ENCODE peak calls at places on chromosomes 16 and 17, in seven cellular contexts. One of them, this sample, is unnamed.

GRCh38 chr17:10875984-10876555 is 38.2 kb upstream of the PIRT start:
- DNase-seq in A673: peak
- DNase-seq in PC-3: peak
- DNase-seq in neural progenitor cell: peak
- DNase-seq in GM12865: peak
- DNase-seq in mucosa of descending colon: peak
- DNase-seq in fibroblast of villous mesenchyme: peak
- DNase-seq in this sample: peak

GRCh38 chr16:1160773-1161348 is 8.0 kb downstream of the CACNA1H start:
- DNase-seq in A673: no peak
- DNase-seq in PC-3: no peak
- DNase-seq in neural progenitor cell: no peak
- DNase-seq in GM12865: no peak
- DNase-seq in mucosa of descending colon: no peak
- DNase-seq in fibroblast of villous mesenchyme: no peak
- DNase-seq in this sample: no peak

GRCh38 chr17:75996665-75997590 is 3.7 kb upstream of the CDK3 start:
- DNase-seq in A673: peak
- DNase-seq in PC-3: peak
- DNase-seq in neural progenitor cell: no peak
- DNase-seq in GM12865: peak
- DNase-seq in mucosa of descending colon: peak
- DNase-seq in fibroblast of villous mesenchyme: peak
- DNase-seq in this sample: peak

GRCh38 chr17:30922235-30922993 is 669 bp downstream of the ADAP2 start:
- DNase-seq in A673: no peak
- DNase-seq in PC-3: no peak
- DNase-seq in neural progenitor cell: peak
- DNase-seq in GM12865: no peak
- DNase-seq in mucosa of descending colon: peak
- DNase-seq in fibroblast of villous mesenchyme: no peak
- DNase-seq in this sample: no peak

GRCh38 chr16:4298761-4299522 is 16.9 kb upstream of the GLIS2 start:
- DNase-seq in A673: peak
- DNase-seq in PC-3: peak
- DNase-seq in neural progenitor cell: peak
- DNase-seq in GM12865: no peak
- DNase-seq in mucosa of descending colon: peak
- DNase-seq in fibroblast of villous mesenchyme: peak
- DNase-seq in this sample: peak

GRCh38 chr17:1998426-1998784 is 26.7 kb downstream of the RTN4RL1 start:
- DNase-seq in A673: no peak
- DNase-seq in PC-3: peak
- DNase-seq in neural progenitor cell: peak
- DNase-seq in GM12865: no peak
- DNase-seq in mucosa of descending colon: peak
- DNase-seq in fibroblast of villous mesenchyme: no peak
- DNase-seq in this sample: no peak

GRCh38 chr17:81371910-81372760 is 23.1 kb upstream of the BAHCC1 start:
- DNase-seq in A673: no peak
- DNase-seq in PC-3: peak
- DNase-seq in neural progenitor cell: peak
- DNase-seq in GM12865: no peak
- DNase-seq in mucosa of descending colon: peak
- DNase-seq in fibroblast of villous mesenchyme: peak
- DNase-seq in this sample: peak

GRCh38 chr16:35210681-35211433 is 1751.4 kb downstream of the TP53TG3F start:
- DNase-seq in A673: no peak
- DNase-seq in PC-3: no peak
- DNase-seq in neural progenitor cell: no peak
- DNase-seq in GM12865: no peak
- DNase-seq in mucosa of descending colon: no peak
- DNase-seq in fibroblast of villous mesenchyme: no peak
- DNase-seq in this sample: no peak

GRCh38 chr16:84699712-84700517 is at the start of gene USP10:
- DNase-seq in A673: peak
- DNase-seq in PC-3: peak
- DNase-seq in neural progenitor cell: peak
- DNase-seq in GM12865: peak
- DNase-seq in mucosa of descending colon: peak
- DNase-seq in fibroblast of villous mesenchyme: peak
- DNase-seq in this sample: peak

GRCh38 chr17:546456-546855 is 168.2 kb downstream of the VPS53 start:
- DNase-seq in A673: no peak
- DNase-seq in PC-3: no peak
- DNase-seq in neural progenitor cell: no peak
- DNase-seq in GM12865: no peak
- DNase-seq in mucosa of descending colon: no peak
- DNase-seq in fibroblast of villous mesenchyme: no peak
- DNase-seq in this sample: no peak

GRCh38 chr17:4708436-4708835 is 2.0 kb upstream of the ARRB2 start:
- DNase-seq in A673: peak
- DNase-seq in PC-3: peak
- DNase-seq in neural progenitor cell: peak
- DNase-seq in GM12865: peak
- DNase-seq in mucosa of descending colon: no peak
- DNase-seq in fibroblast of villous mesenchyme: no peak
- DNase-seq in this sample: no peak

GRCh38 chr17:4709794-4710692 is at the start of gene ARRB2:
- DNase-seq in A673: peak
- DNase-seq in PC-3: peak
- DNase-seq in neural progenitor cell: peak
- DNase-seq in GM12865: peak
- DNase-seq in mucosa of descending colon: peak
- DNase-seq in fibroblast of villous mesenchyme: peak
- DNase-seq in this sample: peak

GRCh38 chr17:4706121-4706520 is 2.2 kb upstream of the PELP1 start:
- DNase-seq in A673: no peak
- DNase-seq in PC-3: peak
- DNase-seq in neural progenitor cell: no peak
- DNase-seq in GM12865: no peak
- DNase-seq in mucosa of descending colon: no peak
- DNase-seq in fibroblast of villous mesenchyme: no peak
- DNase-seq in this sample: no peak

GRCh38 chr17:4703330-4703691 is 626 bp downstream of the PELP1 start:
- DNase-seq in A673: no peak
- DNase-seq in PC-3: no peak
- DNase-seq in neural progenitor cell: no peak
- DNase-seq in GM12865: no peak
- DNase-seq in mucosa of descending colon: no peak
- DNase-seq in fibroblast of villous mesenchyme: no peak
- DNase-seq in this sample: no peak

DNA sequence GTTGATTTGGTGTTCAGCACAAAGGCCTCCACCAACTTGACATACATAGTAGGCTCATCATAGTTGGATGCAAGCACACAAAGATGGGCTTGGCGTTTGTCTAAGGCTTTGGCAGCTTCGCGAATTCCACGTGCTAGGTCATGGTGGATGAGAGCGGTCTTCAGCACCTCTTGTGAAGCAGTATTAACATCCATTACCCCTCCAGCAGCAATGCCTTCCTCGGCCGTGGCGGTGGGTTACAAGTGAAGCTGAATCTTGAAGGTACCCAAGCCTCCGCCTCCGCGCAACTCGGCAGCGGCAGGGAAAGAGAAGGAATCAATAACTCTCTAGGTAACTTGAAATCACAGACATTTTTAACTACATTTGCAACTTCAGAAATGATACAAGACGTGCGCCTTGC is 1.1 kb upstream of the PELP1 start:
- DNase-seq in A673: no peak
- DNase-seq in PC-3: no peak
- DNase-seq in neural progenitor cell: no peak
- DNase-seq in GM12865: no peak
- DNase-seq in mucosa of descending colon: no peak
- DNase-seq in fibroblast of villous mesenchyme: no peak
- DNase-seq in this sample: no peak
- H3K4me3 ChIP-seq in A673: peak
- H3K4me3 ChIP-seq in PC-3: peak
- H3K4me3 ChIP-seq in neural progenitor cell: peak
- H3K4me3 ChIP-seq in GM12865: peak
- H3K4me3 ChIP-seq in mucosa of descending colon: no peak
- H3K4me3 ChIP-seq in fibroblast of villous mesenchyme: no peak
- H3K4me3 ChIP-seq in this sample: no peak

DNA sequence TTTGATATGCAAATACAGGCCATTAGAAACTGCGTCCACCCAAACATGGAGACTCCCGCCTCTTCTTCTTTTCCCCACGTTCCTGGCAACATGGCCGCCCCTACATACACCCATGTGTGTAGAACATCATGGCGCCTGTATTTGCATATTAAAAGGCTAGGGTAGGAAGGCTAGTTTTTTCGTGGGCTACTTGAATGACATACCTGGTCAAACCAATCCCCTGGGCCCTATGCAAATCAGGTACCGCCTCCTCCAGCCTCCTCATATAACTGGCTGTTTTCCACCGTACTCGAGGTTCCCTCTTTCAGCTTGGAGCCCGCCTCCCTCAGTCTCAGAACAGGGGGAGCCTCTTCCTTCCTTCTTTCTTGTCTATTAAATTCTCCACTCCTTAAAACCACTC is 840 bp upstream of the CD300LB start:
- DNase-seq in A673: peak
- DNase-seq in PC-3: no peak
- DNase-seq in neural progenitor cell: no peak
- DNase-seq in GM12865: peak
- DNase-seq in mucosa of descending colon: no peak
- DNase-seq in fibroblast of villous mesenchyme: no peak
- DNase-seq in this sample: no peak
- TF ChIP-seq CTCF in A673: no peak
- TF ChIP-seq CTCF in PC-3: no peak
- TF ChIP-seq CTCF in neural progenitor cell: no peak
- TF ChIP-seq CTCF in GM12865: no peak
- TF ChIP-seq CTCF in mucosa of descending colon: no peak
- TF ChIP-seq CTCF in fibroblast of villous mesenchyme: no peak
- TF ChIP-seq CTCF in this sample: no peak

DNA sequence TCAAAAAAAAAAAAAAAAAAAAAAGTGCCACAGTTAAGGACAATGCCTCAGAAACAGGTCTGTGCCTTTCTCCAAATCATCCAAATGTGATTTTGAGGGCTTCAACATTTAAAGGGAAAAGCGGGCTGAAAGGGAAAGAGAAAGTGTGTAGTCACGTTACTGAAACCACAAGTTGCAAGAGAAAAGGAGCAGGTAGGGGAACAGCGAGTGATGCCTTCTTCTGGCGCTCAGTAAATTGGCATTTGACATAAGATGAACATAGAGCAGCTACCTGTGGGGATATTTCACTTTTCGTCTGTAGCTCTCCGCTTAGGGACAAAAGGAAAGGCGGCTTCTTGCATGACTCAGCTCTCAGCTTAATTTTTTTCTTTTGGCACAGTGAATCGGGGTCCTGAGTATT is 11.1 kb downstream of the CMTM2 start:
- DNase-seq in A673: no peak
- DNase-seq in PC-3: no peak
- DNase-seq in neural progenitor cell: no peak
- DNase-seq in GM12865: peak
- DNase-seq in mucosa of descending colon: no peak
- DNase-seq in fibroblast of villous mesenchyme: no peak
- DNase-seq in this sample: no peak
- H3K4me3 ChIP-seq in A673: no peak
- H3K4me3 ChIP-seq in PC-3: no peak
- H3K4me3 ChIP-seq in neural progenitor cell: no peak
- H3K4me3 ChIP-seq in GM12865: no peak
- H3K4me3 ChIP-seq in mucosa of descending colon: no peak
- H3K4me3 ChIP-seq in fibroblast of villous mesenchyme: no peak
- H3K4me3 ChIP-seq in this sample: no peak

GRCh38 chr16:3020247-3020603 is at the start of gene TNFRSF12A:
- DNase-seq in A673: peak
- DNase-seq in PC-3: peak
- DNase-seq in neural progenitor cell: peak
- DNase-seq in GM12865: peak
- DNase-seq in mucosa of descending colon: peak
- DNase-seq in fibroblast of villous mesenchyme: peak
- DNase-seq in this sample: peak
- TF ChIP-seq CTCF in A673: no peak
- TF ChIP-seq CTCF in PC-3: no peak
- TF ChIP-seq CTCF in neural progenitor cell: no peak
- TF ChIP-seq CTCF in GM12865: no peak
- TF ChIP-seq CTCF in mucosa of descending colon: no peak
- TF ChIP-seq CTCF in fibroblast of villous mesenchyme: no peak
- TF ChIP-seq CTCF in this sample: no peak

GRCh38 chr16:54426550-54426843 is 139.9 kb upstream of the IRX3 start:
- DNase-seq in A673: no peak
- DNase-seq in PC-3: no peak
- DNase-seq in neural progenitor cell: no peak
- DNase-seq in GM12865: no peak
- DNase-seq in mucosa of descending colon: no peak
- DNase-seq in fibroblast of villous mesenchyme: no peak
- DNase-seq in this sample: no peak

GRCh38 chr16:54425068-54425467 is 138.5 kb upstream of the IRX3 start:
- DNase-seq in A673: no peak
- DNase-seq in PC-3: no peak
- DNase-seq in neural progenitor cell: no peak
- DNase-seq in GM12865: no peak
- DNase-seq in mucosa of descending colon: no peak
- DNase-seq in fibroblast of villous mesenchyme: no peak
- DNase-seq in this sample: no peak

GRCh38 chr16:54424043-54424451 is 137.5 kb upstream of the IRX3 start:
- DNase-seq in A673: no peak
- DNase-seq in PC-3: no peak
- DNase-seq in neural progenitor cell: no peak
- DNase-seq in GM12865: no peak
- DNase-seq in mucosa of descending colon: no peak
- DNase-seq in fibroblast of villous mesenchyme: no peak
- DNase-seq in this sample: no peak

GRCh38 chr16:54429029-54429428 is 142.4 kb upstream of the IRX3 start:
- DNase-seq in A673: no peak
- DNase-seq in PC-3: no peak
- DNase-seq in neural progenitor cell: no peak
- DNase-seq in GM12865: no peak
- DNase-seq in mucosa of descending colon: no peak
- DNase-seq in fibroblast of villous mesenchyme: no peak
- DNase-seq in this sample: no peak

DNA sequence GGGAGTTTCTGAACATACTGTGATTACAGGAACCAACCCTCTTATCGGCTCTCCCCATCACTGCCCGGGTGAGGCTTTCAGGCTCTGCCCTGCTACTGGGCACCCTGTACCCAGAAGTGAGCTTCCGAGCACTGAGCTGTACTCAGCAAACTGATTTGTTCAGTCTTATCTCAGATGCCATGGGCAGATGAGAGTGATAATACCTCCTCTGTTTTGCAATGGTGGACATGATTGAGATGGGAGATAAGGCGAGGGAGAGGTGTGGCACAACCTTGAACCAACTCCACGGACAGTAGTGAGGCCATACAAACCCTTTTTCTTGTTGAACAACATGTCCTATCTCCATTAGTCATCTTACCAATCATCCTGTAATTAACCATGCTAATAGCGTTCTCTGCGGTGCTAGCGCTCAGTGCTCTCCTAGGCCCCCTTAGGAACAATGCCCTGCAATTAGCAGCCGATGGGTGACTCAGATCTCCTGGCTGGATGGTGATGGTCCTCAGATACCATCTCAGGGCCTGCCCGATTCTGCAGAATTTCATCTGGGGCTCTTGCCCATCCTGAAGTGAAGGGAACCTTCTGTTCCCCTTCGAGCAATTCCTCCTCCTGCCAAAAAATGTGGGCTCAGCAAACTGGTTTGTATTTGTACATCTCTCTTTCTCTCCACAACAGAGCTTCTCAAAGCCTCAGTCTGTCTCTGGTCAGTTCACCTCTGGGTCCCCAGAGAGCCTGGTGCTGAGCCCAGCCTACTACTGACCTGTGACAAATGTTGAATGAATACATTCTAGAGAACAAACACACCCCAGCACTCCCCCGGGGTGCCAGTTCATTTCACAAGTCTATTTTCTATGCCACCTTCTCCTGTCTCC is 139.3 kb upstream of the IRX3 start:
- DNase-seq in A673: no peak
- DNase-seq in PC-3: no peak
- DNase-seq in neural progenitor cell: no peak
- DNase-seq in GM12865: no peak
- DNase-seq in mucosa of descending colon: no peak
- DNase-seq in fibroblast of villous mesenchyme: no peak
- DNase-seq in this sample: no peak
- H3K4me3 ChIP-seq in A673: no peak
- H3K4me3 ChIP-seq in PC-3: no peak
- H3K4me3 ChIP-seq in neural progenitor cell: no peak
- H3K4me3 ChIP-seq in GM12865: no peak
- H3K4me3 ChIP-seq in mucosa of descending colon: no peak
- H3K4me3 ChIP-seq in fibroblast of villous mesenchyme: no peak
- H3K4me3 ChIP-seq in this sample: no peak

This sample was measured in fibroblast of the aortic adventitia.